ENCODE peak calls at places on chromosomes 12 and 14, in ten cellular contexts. One of them, this sample, is unnamed.
A peak's percentile ranks its signal among the peaks of the same experiment; 100 is the strongest.

GRCh38 chr14:90434370-90435020 is 37.7 kb downstream of the CALM1 start:
- DNase-seq in activated CD4-positive, CD25-positive, alpha-beta regulatory T cell treated with anti-CD3 and anti-CD28 coated beads, Interleukin-2, amount 50 U/mL, for 72 hours: no peak
- DNase-seq in HFFc6: no peak
- DNase-seq in stomach: no peak
- DNase-seq in left ventricle myocardium inferior: no peak
- DNase-seq in H4: no peak
- DNase-seq in activated CD8-positive, alpha-beta memory T cell treated with anti-CD3 and anti-CD28 coated beads for 4 hours: no peak
- DNase-seq in Kasumi-1: no peak
- DNase-seq in NCI-H2107: no peak
- DNase-seq in CD4-positive, alpha-beta memory T cell: no peak
- DNase-seq in this sample: no peak

GRCh38 chr14:105326568-105326867 is 12.0 kb downstream of the PACS2 start:
- DNase-seq in activated CD4-positive, CD25-positive, alpha-beta regulatory T cell treated with anti-CD3 and anti-CD28 coated beads, Interleukin-2, amount 50 U/mL, for 72 hours: no peak
- DNase-seq in HFFc6: no peak
- DNase-seq in stomach: no peak
- DNase-seq in left ventricle myocardium inferior: no peak
- DNase-seq in H4: no peak
- DNase-seq in activated CD8-positive, alpha-beta memory T cell treated with anti-CD3 and anti-CD28 coated beads for 4 hours: no peak
- DNase-seq in Kasumi-1: no peak
- DNase-seq in NCI-H2107: no peak
- DNase-seq in CD4-positive, alpha-beta memory T cell: no peak
- DNase-seq in this sample: no peak

GRCh38 chr12:53550595-53550994 is 43.3 kb upstream of the NPFF start:
- DNase-seq in activated CD4-positive, CD25-positive, alpha-beta regulatory T cell treated with anti-CD3 and anti-CD28 coated beads, Interleukin-2, amount 50 U/mL, for 72 hours: no peak
- DNase-seq in HFFc6: peak; percentile 42
- DNase-seq in stomach: no peak
- DNase-seq in left ventricle myocardium inferior: no peak
- DNase-seq in H4: no peak
- DNase-seq in activated CD8-positive, alpha-beta memory T cell treated with anti-CD3 and anti-CD28 coated beads for 4 hours: no peak
- DNase-seq in Kasumi-1: no peak
- DNase-seq in NCI-H2107: no peak
- DNase-seq in CD4-positive, alpha-beta memory T cell: no peak
- DNase-seq in this sample: no peak

GRCh38 chr14:34059037-34059924 is 108.4 kb upstream of the EGLN3 start:
- DNase-seq in activated CD4-positive, CD25-positive, alpha-beta regulatory T cell treated with anti-CD3 and anti-CD28 coated beads, Interleukin-2, amount 50 U/mL, for 72 hours: no peak
- DNase-seq in HFFc6: no peak
- DNase-seq in stomach: no peak
- DNase-seq in left ventricle myocardium inferior: no peak
- DNase-seq in H4: no peak
- DNase-seq in activated CD8-positive, alpha-beta memory T cell treated with anti-CD3 and anti-CD28 coated beads for 4 hours: no peak
- DNase-seq in Kasumi-1: no peak
- DNase-seq in NCI-H2107: no peak
- DNase-seq in CD4-positive, alpha-beta memory T cell: no peak
- DNase-seq in this sample: no peak

GRCh38 chr12:28313631-28314030 is 123.4 kb downstream of the CCDC91 start:
- DNase-seq in activated CD4-positive, CD25-positive, alpha-beta regulatory T cell treated with anti-CD3 and anti-CD28 coated beads, Interleukin-2, amount 50 U/mL, for 72 hours: no peak
- DNase-seq in HFFc6: peak; percentile 5
- DNase-seq in stomach: no peak
- DNase-seq in left ventricle myocardium inferior: no peak
- DNase-seq in H4: peak; percentile 3
- DNase-seq in activated CD8-positive, alpha-beta memory T cell treated with anti-CD3 and anti-CD28 coated beads for 4 hours: no peak
- DNase-seq in Kasumi-1: peak; percentile 32
- DNase-seq in NCI-H2107: no peak
- DNase-seq in CD4-positive, alpha-beta memory T cell: no peak
- DNase-seq in this sample: no peak

GRCh38 chr12:20415641-20416040 is 47.3 kb downstream of the PDE3A start:
- DNase-seq in activated CD4-positive, CD25-positive, alpha-beta regulatory T cell treated with anti-CD3 and anti-CD28 coated beads, Interleukin-2, amount 50 U/mL, for 72 hours: no peak
- DNase-seq in HFFc6: no peak
- DNase-seq in stomach: no peak
- DNase-seq in left ventricle myocardium inferior: peak; percentile 16
- DNase-seq in H4: no peak
- DNase-seq in activated CD8-positive, alpha-beta memory T cell treated with anti-CD3 and anti-CD28 coated beads for 4 hours: no peak
- DNase-seq in Kasumi-1: no peak
- DNase-seq in NCI-H2107: no peak
- DNase-seq in CD4-positive, alpha-beta memory T cell: no peak
- DNase-seq in this sample: no peak

GRCh38 chr14:103702497-103703432 is 12.5 kb downstream of the XRCC3 start:
- DNase-seq in activated CD4-positive, CD25-positive, alpha-beta regulatory T cell treated with anti-CD3 and anti-CD28 coated beads, Interleukin-2, amount 50 U/mL, for 72 hours: no peak
- DNase-seq in HFFc6: no peak
- DNase-seq in stomach: no peak
- DNase-seq in left ventricle myocardium inferior: no peak
- DNase-seq in H4: no peak
- DNase-seq in activated CD8-positive, alpha-beta memory T cell treated with anti-CD3 and anti-CD28 coated beads for 4 hours: no peak
- DNase-seq in Kasumi-1: no peak
- DNase-seq in NCI-H2107: no peak
- DNase-seq in CD4-positive, alpha-beta memory T cell: no peak
- DNase-seq in this sample: no peak

GRCh38 chr12:111773801-111774551 is 7.2 kb downstream of the ALDH2 start:
- DNase-seq in activated CD4-positive, CD25-positive, alpha-beta regulatory T cell treated with anti-CD3 and anti-CD28 coated beads, Interleukin-2, amount 50 U/mL, for 72 hours: no peak
- DNase-seq in HFFc6: peak; percentile 45
- DNase-seq in stomach: peak; percentile 80
- DNase-seq in left ventricle myocardium inferior: peak; percentile 72
- DNase-seq in H4: peak; percentile 87
- DNase-seq in activated CD8-positive, alpha-beta memory T cell treated with anti-CD3 and anti-CD28 coated beads for 4 hours: no peak
- DNase-seq in Kasumi-1: no peak
- DNase-seq in NCI-H2107: no peak
- DNase-seq in CD4-positive, alpha-beta memory T cell: no peak
- DNase-seq in this sample: no peak

GRCh38 chr14:103022669-103023044 is 34.7 kb downstream of the CDC42BPB start:
- DNase-seq in activated CD4-positive, CD25-positive, alpha-beta regulatory T cell treated with anti-CD3 and anti-CD28 coated beads, Interleukin-2, amount 50 U/mL, for 72 hours: no peak
- DNase-seq in HFFc6: no peak
- DNase-seq in stomach: no peak
- DNase-seq in left ventricle myocardium inferior: no peak
- DNase-seq in H4: no peak
- DNase-seq in activated CD8-positive, alpha-beta memory T cell treated with anti-CD3 and anti-CD28 coated beads for 4 hours: no peak
- DNase-seq in Kasumi-1: no peak
- DNase-seq in NCI-H2107: no peak
- DNase-seq in CD4-positive, alpha-beta memory T cell: no peak
- DNase-seq in this sample: no peak

GRCh38 chr12:19778822-19779221 is 339.5 kb downstream of the AEBP2 start:
- DNase-seq in activated CD4-positive, CD25-positive, alpha-beta regulatory T cell treated with anti-CD3 and anti-CD28 coated beads, Interleukin-2, amount 50 U/mL, for 72 hours: no peak
- DNase-seq in HFFc6: no peak
- DNase-seq in stomach: no peak
- DNase-seq in left ventricle myocardium inferior: no peak
- DNase-seq in H4: no peak
- DNase-seq in activated CD8-positive, alpha-beta memory T cell treated with anti-CD3 and anti-CD28 coated beads for 4 hours: no peak
- DNase-seq in Kasumi-1: no peak
- DNase-seq in NCI-H2107: no peak
- DNase-seq in CD4-positive, alpha-beta memory T cell: no peak
- DNase-seq in this sample: no peak

GRCh38 chr14:24232121-24232644 is at the start of gene NEDD8:
- DNase-seq in activated CD4-positive, CD25-positive, alpha-beta regulatory T cell treated with anti-CD3 and anti-CD28 coated beads, Interleukin-2, amount 50 U/mL, for 72 hours: peak; percentile 78
- DNase-seq in HFFc6: peak; percentile 96
- DNase-seq in stomach: peak; percentile 88
- DNase-seq in left ventricle myocardium inferior: peak; percentile 93
- DNase-seq in H4: peak; percentile 92
- DNase-seq in activated CD8-positive, alpha-beta memory T cell treated with anti-CD3 and anti-CD28 coated beads for 4 hours: peak; percentile 83
- DNase-seq in Kasumi-1: peak; percentile 91
- DNase-seq in NCI-H2107: peak; percentile 70
- DNase-seq in CD4-positive, alpha-beta memory T cell: peak; percentile 89
- DNase-seq in this sample: peak; percentile 94

GRCh38 chr12:124621296-124621660 is 53.9 kb upstream of the NCOR2 start:
- DNase-seq in activated CD4-positive, CD25-positive, alpha-beta regulatory T cell treated with anti-CD3 and anti-CD28 coated beads, Interleukin-2, amount 50 U/mL, for 72 hours: no peak
- DNase-seq in HFFc6: no peak
- DNase-seq in stomach: no peak
- DNase-seq in left ventricle myocardium inferior: peak; percentile 72
- DNase-seq in H4: no peak
- DNase-seq in activated CD8-positive, alpha-beta memory T cell treated with anti-CD3 and anti-CD28 coated beads for 4 hours: no peak
- DNase-seq in Kasumi-1: no peak
- DNase-seq in NCI-H2107: no peak
- DNase-seq in CD4-positive, alpha-beta memory T cell: no peak
- DNase-seq in this sample: no peak

GRCh38 chr12:70609739-70610491 is 27.3 kb downstream of the PTPRB start:
- DNase-seq in activated CD4-positive, CD25-positive, alpha-beta regulatory T cell treated with anti-CD3 and anti-CD28 coated beads, Interleukin-2, amount 50 U/mL, for 72 hours: no peak
- DNase-seq in HFFc6: no peak
- DNase-seq in stomach: peak; percentile 48
- DNase-seq in left ventricle myocardium inferior: peak; percentile 61
- DNase-seq in H4: no peak
- DNase-seq in activated CD8-positive, alpha-beta memory T cell treated with anti-CD3 and anti-CD28 coated beads for 4 hours: no peak
- DNase-seq in Kasumi-1: peak; percentile 36
- DNase-seq in NCI-H2107: no peak
- DNase-seq in CD4-positive, alpha-beta memory T cell: no peak
- DNase-seq in this sample: no peak

GRCh38 chr14:70706177-70706576 is 64.5 kb downstream of the TTC9 start:
- DNase-seq in activated CD4-positive, CD25-positive, alpha-beta regulatory T cell treated with anti-CD3 and anti-CD28 coated beads, Interleukin-2, amount 50 U/mL, for 72 hours: no peak
- DNase-seq in HFFc6: no peak
- DNase-seq in stomach: no peak
- DNase-seq in left ventricle myocardium inferior: no peak
- DNase-seq in H4: no peak
- DNase-seq in activated CD8-positive, alpha-beta memory T cell treated with anti-CD3 and anti-CD28 coated beads for 4 hours: no peak
- DNase-seq in Kasumi-1: no peak
- DNase-seq in NCI-H2107: no peak
- DNase-seq in CD4-positive, alpha-beta memory T cell: no peak
- DNase-seq in this sample: no peak

GRCh38 chr12:117038023-117038680 is 61.1 kb downstream of the TESC start:
- DNase-seq in activated CD4-positive, CD25-positive, alpha-beta regulatory T cell treated with anti-CD3 and anti-CD28 coated beads, Interleukin-2, amount 50 U/mL, for 72 hours: no peak
- DNase-seq in HFFc6: no peak
- DNase-seq in stomach: no peak
- DNase-seq in left ventricle myocardium inferior: no peak
- DNase-seq in H4: no peak
- DNase-seq in activated CD8-positive, alpha-beta memory T cell treated with anti-CD3 and anti-CD28 coated beads for 4 hours: no peak
- DNase-seq in Kasumi-1: no peak
- DNase-seq in NCI-H2107: no peak
- DNase-seq in CD4-positive, alpha-beta memory T cell: no peak
- DNase-seq in this sample: no peak

GRCh38 chr12:22881878-22882277 is 256.9 kb downstream of the ETNK1 start:
- DNase-seq in activated CD4-positive, CD25-positive, alpha-beta regulatory T cell treated with anti-CD3 and anti-CD28 coated beads, Interleukin-2, amount 50 U/mL, for 72 hours: no peak
- DNase-seq in HFFc6: no peak
- DNase-seq in stomach: no peak
- DNase-seq in left ventricle myocardium inferior: no peak
- DNase-seq in H4: no peak
- DNase-seq in activated CD8-positive, alpha-beta memory T cell treated with anti-CD3 and anti-CD28 coated beads for 4 hours: no peak
- DNase-seq in Kasumi-1: no peak
- DNase-seq in NCI-H2107: no peak
- DNase-seq in CD4-positive, alpha-beta memory T cell: no peak
- DNase-seq in this sample: no peak

This sample was measured in stimulated activated naive CD4-positive, alpha-beta T cell treated with Interleukin-2 at 50 U/mL for 16 hours.